ENCODE peak calls at places on chromosome 4, in five cellular contexts. O is activated T-cell treated with anti-CD3 and anti-CD28 coated beads, Interleukin-2, amount 50 U/mL, for 72 hours; Z is stimulated activated CD4-positive, alpha-beta T cell treated with anti-CD3 and anti-CD28 coated beads, Interleukin-4, amount 100 ng/mL, for 4 hours; X is T-cell; M is A549. B is an unnamed sample.

GRCh38 chr4:84497835-84498202 is 1.3 kb downstream of the NKX6-1 start:
- DNase-seq in M (no peak), O (no peak), Z (no peak), X (no peak), B (no peak)

GRCh38 chr4:88706574-88706973 is 8.9 kb upstream of the NAP1L5 start:
- DNase-seq in X (no peak), O (no peak), Z (no peak), M (peak; percentile 58), B (no peak)

GRCh38 chr4:74934822-74935326 is 2.0 kb downstream of the PARM1 start:
- DNase-seq in O (no peak), M (no peak), Z (no peak), X (no peak), B (no peak)

GRCh38 chr4:142095886-142096605 is 459.7 kb downstream of the IL15 start:
- DNase-seq in Z (no peak), M (peak; percentile 86), O (no peak), X (no peak), B (no peak)

GRCh38 chr4:1178300-1179088 is 6.1 kb upstream of the SPON2 start:
- DNase-seq in M (no peak), O (no peak), Z (no peak), X (no peak), B (no peak)

GRCh38 chr4:82811838-82812672 is 13.5 kb upstream of the SCD5 start:
- DNase-seq in X (no peak), M (no peak), Z (no peak), O (no peak), B (no peak)

GRCh38 chr4:48490012-48490679 is at the start of gene ZAR1:
- DNase-seq in O (no peak), X (no peak), M (no peak), Z (no peak), B (no peak)

GRCh38 chr4:8269535-8270417 is at the start of gene HTRA3:
- DNase-seq in M (no peak), O (no peak), X (no peak), Z (no peak), B (peak; percentile 82)

GRCh38 chr4:2395038-2395437 is 23.4 kb downstream of the ZFYVE28 start:
- DNase-seq in X (no peak), M (no peak), O (no peak), Z (no peak), B (no peak)

B was measured in HuH-7.5.